ENCODE peak calls at places on chromosomes 6 and 20, in four cellular contexts. N is NCI-H226; T is activated CD4-positive, CD25-positive, alpha-beta regulatory T cell treated with anti-CD3 and anti-CD28 coated beads, Interleukin-2, amount 50 U/mL, for 72 hours; L is NCI-H774. F is an unnamed sample.

GRCh38 chr20:54115172-54115854 is 44.9 kb upstream of the BCAS1 start:
- DNase-seq in N (no peak), T (no peak), L (no peak), F (no peak)

GRCh38 chr6:91482498-91482897 is 895.6 kb upstream of the MAP3K7 start:
- DNase-seq in N (peak), T (no peak), L (no peak), F (no peak)

GRCh38 chr20:44073011-44073674 is 113.8 kb downstream of the JPH2 start:
- DNase-seq in N (no peak), T (no peak), L (no peak), F (no peak)

GRCh38 chr20:10861086-10861485 is 187.3 kb upstream of the JAG1 start:
- DNase-seq in N (peak), T (no peak), L (no peak), F (no peak)

GRCh38 chr6:37113976-37114375 is 56.0 kb upstream of the PIM1 start:
- DNase-seq in N (no peak), T (no peak), L (no peak), F (no peak)

GRCh38 chr20:24948939-24949679 is at the start of gene CST7:
- DNase-seq in N (peak), T (peak), L (no peak), F (peak)

GRCh38 chr6:128586095-128586494 is 65.7 kb upstream of the PTPRK start:
- DNase-seq in N (no peak), T (no peak), L (no peak), F (no peak)

GRCh38 chr20:11252447-11252846 is 578.6 kb upstream of the JAG1 start:
- DNase-seq in N (no peak), T (no peak), L (no peak), F (no peak)

GRCh38 chr6:95601133-95601532 is 23.8 kb downstream of the MANEA start:
- DNase-seq in N (no peak), T (no peak), L (no peak), F (no peak)

GRCh38 chr20:60026010-60026409 is 67.8 kb downstream of the CDH26 start:
- DNase-seq in N (no peak), T (no peak), L (no peak), F (no peak)

GRCh38 chr6:111837007-111837406 is 36.2 kb downstream of the FYN start:
- DNase-seq in N (no peak), T (no peak), L (no peak), F (no peak)

F was measured in heart right ventricle.